ENCODE peak calls at places on chromosome 19, in ten cellular contexts. Q is heart left ventricle, F is endothelial cell of umbilical vein, D is IMR-90, U is Peyer's patch, I is body of pancreas, T is breast epithelium, P is A549, Z is tibial nerve, K is NB4. X is an unnamed sample.

GRCh38 chr19:572891-573825 is 762 bp downstream of the BSG start:
- DNase-seq in Q (peak), F (peak), D (peak), U (no peak), I (peak), T (peak), P (no peak), Z (no peak), K (peak), X (peak)

GRCh38 chr19:39275578-39275977 is 7.4 kb downstream of the IFNL2 start:
- DNase-seq in Q (no peak), F (no peak), D (no peak), U (no peak), I (no peak), T (no peak), P (no peak), Z (no peak), K (no peak), X (no peak)

GRCh38 chr19:6073858-6074708 is 36.2 kb downstream of the RFX2 start:
- DNase-seq in Q (no peak), F (no peak), D (no peak), U (no peak), I (no peak), T (peak), P (no peak), Z (no peak), K (no peak), X (no peak)

GRCh38 chr19:2923510-2923909 is 21.3 kb downstream of the ZNF77 start:
- DNase-seq in Q (no peak), F (no peak), D (peak), U (no peak), I (peak), T (no peak), P (no peak), Z (no peak), K (no peak), X (no peak)

GRCh38 chr19:58395220-58395978 is at the start of gene RNF225:
- DNase-seq in Q (no peak), F (no peak), D (no peak), U (no peak), I (peak), T (peak), P (no peak), Z (no peak), K (peak), X (no peak)

GRCh38 chr19:1851581-1852293 is 3.5 kb upstream of the REXO1 start:
- DNase-seq in Q (no peak), F (no peak), D (no peak), U (peak), I (no peak), T (no peak), P (no peak), Z (no peak), K (no peak), X (no peak)

GRCh38 chr19:52991484-52991883 is 22.2 kb upstream of the ERVV-1 start:
- DNase-seq in Q (no peak), F (peak), D (peak), U (no peak), I (no peak), T (no peak), P (no peak), Z (no peak), K (no peak), X (no peak)

GRCh38 chr19:55465460-55466245 is 1.1 kb upstream of the C19orf85 start:
- DNase-seq in Q (peak), F (no peak), D (no peak), U (no peak), I (no peak), T (no peak), P (no peak), Z (no peak), K (no peak), X (no peak)

GRCh38 chr19:55228015-55228391 is 560 bp downstream of the TMEM86B start:
- DNase-seq in Q (peak), F (no peak), D (no peak), U (no peak), I (no peak), T (no peak), P (no peak), Z (no peak), K (no peak), X (no peak)

GRCh38 chr19:11079999-11080398 is 9.3 kb upstream of the LDLR start:
- DNase-seq in Q (no peak), F (no peak), D (no peak), U (no peak), I (no peak), T (no peak), P (no peak), Z (no peak), K (no peak), X (no peak)

GRCh38 chr19:16442386-16443276 is 29.1 kb downstream of the EPS15L1 start:
- DNase-seq in Q (peak), F (peak), D (no peak), U (no peak), I (no peak), T (no peak), P (no peak), Z (no peak), K (no peak), X (no peak)

GRCh38 chr19:55616395-55616875 is 7.9 kb downstream of the ZNF784 start:
- DNase-seq in Q (no peak), F (no peak), D (no peak), U (no peak), I (no peak), T (no peak), P (no peak), Z (no peak), K (no peak), X (no peak)

GRCh38 chr19:39937094-39937493 is 2.7 kb upstream of the FCGBP start:
- DNase-seq in Q (no peak), F (no peak), D (no peak), U (no peak), I (no peak), T (no peak), P (no peak), Z (no peak), K (peak), X (no peak)

GRCh38 chr19:7471696-7472620 is 16.9 kb downstream of the PEX11G start:
- DNase-seq in Q (no peak), F (no peak), D (no peak), U (no peak), I (no peak), T (no peak), P (no peak), Z (no peak), K (peak), X (no peak)

GRCh38 chr19:17470204-17470841 is at the start of gene SLC27A1:
- DNase-seq in Q (peak), F (peak), D (peak), U (peak), I (peak), T (peak), P (peak), Z (peak), K (peak), X (peak)

GRCh38 chr19:6777434-6777833 is 4.9 kb downstream of the VAV1 start:
- DNase-seq in Q (no peak), F (no peak), D (no peak), U (no peak), I (no peak), T (no peak), P (no peak), Z (no peak), K (no peak), X (no peak)

GRCh38 chr19:23313196-23313595 is 63.0 kb upstream of the ZNF724 start:
- DNase-seq in Q (no peak), F (no peak), D (no peak), U (no peak), I (no peak), T (no peak), P (no peak), Z (no peak), K (no peak), X (no peak)

GRCh38 chr19:45391346-45391745 is 13.5 kb downstream of the PPP1R13L start:
- DNase-seq in Q (no peak), F (no peak), D (peak), U (no peak), I (no peak), T (no peak), P (no peak), Z (no peak), K (peak), X (no peak)

GRCh38 chr19:18229915-18230314 is 3.7 kb upstream of the PDE4C start:
- DNase-seq in Q (no peak), F (no peak), D (no peak), U (no peak), I (no peak), T (no peak), P (no peak), Z (no peak), K (no peak), X (no peak)

GRCh38 chr19:2303209-2303798 is 4.7 kb downstream of the LINGO3 start:
- DNase-seq in Q (no peak), F (no peak), D (no peak), U (no peak), I (no peak), T (no peak), P (no peak), Z (no peak), K (no peak), X (no peak)

GRCh38 chr19:18450021-18450933 is 12.3 kb upstream of the ISYNA1 start:
- DNase-seq in Q (no peak), F (no peak), D (no peak), U (no peak), I (no peak), T (no peak), P (no peak), Z (no peak), K (no peak), X (no peak)

GRCh38 chr19:47507924-47508553 is 6.8 kb downstream of the NAPA start:
- DNase-seq in Q (no peak), F (no peak), D (no peak), U (no peak), I (no peak), T (no peak), P (no peak), Z (no peak), K (no peak), X (no peak)

GRCh38 chr19:18058208-18059009 is 28.3 kb downstream of the IL12RB1 start:
- DNase-seq in Q (peak), F (peak), D (peak), U (peak), I (peak), T (peak), P (peak), Z (peak), K (peak), X (peak)

GRCh38 chr19:35776102-35776788 is 881 bp downstream of the ARHGAP33 start:
- DNase-seq in Q (no peak), F (no peak), D (no peak), U (no peak), I (no peak), T (no peak), P (no peak), Z (no peak), K (no peak), X (no peak)

GRCh38 chr19:35775298-35776101 is at the start of gene ARHGAP33:
- DNase-seq in Q (peak), F (peak), D (peak), U (peak), I (peak), T (peak), P (peak), Z (peak), K (peak), X (peak)

GRCh38 chr19:35774274-35775045 is 904 bp upstream of the ARHGAP33 start:
- DNase-seq in Q (no peak), F (no peak), D (no peak), U (no peak), I (no peak), T (no peak), P (peak), Z (no peak), K (no peak), X (no peak)

GRCh38 chr19:35775046-35775297 is 392 bp upstream of the ARHGAP33 start:
- DNase-seq in Q (no peak), F (no peak), D (no peak), U (no peak), I (no peak), T (no peak), P (no peak), Z (no peak), K (no peak), X (no peak)

DNA sequence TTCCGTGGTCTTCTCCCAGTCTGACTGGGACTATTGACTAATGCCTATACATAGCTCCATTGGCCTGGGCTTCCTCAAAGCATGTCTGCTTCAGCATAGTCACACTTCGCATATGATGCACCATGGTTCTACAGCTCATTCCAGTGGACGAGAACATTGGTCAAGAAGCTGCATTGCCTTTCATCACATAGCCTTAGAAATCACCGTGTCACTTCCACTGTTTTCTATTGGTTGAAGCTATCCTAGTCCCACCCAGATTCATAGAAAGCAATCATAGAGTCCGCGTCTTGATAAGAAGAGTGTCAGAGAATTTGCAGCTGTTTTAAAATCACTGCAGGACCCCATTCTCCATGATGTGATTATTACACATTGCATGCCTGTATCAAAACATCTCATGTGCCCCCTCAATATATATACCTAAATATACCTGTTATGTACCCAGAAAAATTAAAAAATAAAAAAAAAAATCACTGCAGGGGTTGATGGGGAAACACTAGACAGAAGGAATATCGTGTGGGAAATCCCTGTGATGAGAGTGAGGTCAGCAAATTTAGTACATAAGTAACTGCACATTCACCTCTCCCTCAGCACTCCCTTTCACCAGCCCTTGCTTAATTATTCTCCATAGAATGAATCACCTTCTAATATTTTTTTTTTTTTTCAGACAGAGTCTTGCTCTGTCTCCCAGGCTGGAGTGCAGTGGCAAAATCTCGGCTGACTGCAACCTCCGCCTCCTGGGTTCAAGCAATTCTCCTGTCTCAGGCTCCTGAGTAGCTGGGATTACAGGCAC is 2.1 kb upstream of the ARHGAP33 start:
- DNase-seq in Q (no peak), F (no peak), D (peak), U (no peak), I (no peak), T (no peak), P (peak), Z (no peak), K (no peak), X (no peak)
- TF ChIP-seq POLR2A in Q (no peak), F (no peak), D (no peak), U (no peak), I (no peak), T (no peak), P (no peak), Z (no peak), K (no peak), X (no peak)

GRCh38 chr19:29988351-29988750 is 46.3 kb downstream of the URI1 start:
- DNase-seq in Q (no peak), F (no peak), D (no peak), U (no peak), I (no peak), T (no peak), P (no peak), Z (no peak), K (no peak), X (no peak)

DNA sequence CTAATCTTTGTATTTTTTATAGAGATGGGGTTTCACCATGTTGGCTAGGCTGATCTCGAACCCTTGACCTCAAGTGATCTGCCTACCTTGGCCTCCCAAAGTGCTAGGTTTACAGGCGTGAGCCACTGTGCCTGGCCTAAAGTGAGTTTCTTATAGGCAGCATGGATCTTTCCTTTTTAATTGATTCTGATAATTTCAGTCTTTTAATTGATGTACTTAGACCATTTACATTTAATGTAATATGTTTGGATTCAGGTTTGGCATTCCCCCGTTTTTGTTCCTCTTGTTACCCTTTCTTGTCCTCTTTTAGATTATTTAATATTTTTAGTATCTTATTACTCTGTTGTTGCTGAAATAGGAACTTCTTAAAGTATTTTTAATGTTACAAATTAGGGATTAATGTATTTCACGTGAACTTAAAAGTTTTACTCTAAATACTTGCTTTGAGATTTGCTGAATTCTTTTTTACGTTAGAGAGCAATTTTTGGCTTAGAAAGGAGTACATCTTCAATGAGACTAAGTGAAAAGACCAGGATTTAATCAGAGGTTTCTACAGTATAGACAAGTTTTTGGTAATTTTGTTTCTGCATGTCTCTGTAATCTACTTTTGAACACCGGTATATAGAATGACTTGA is 50.3 kb downstream of the URI1 start:
- DNase-seq in Q (no peak), F (no peak), D (no peak), U (no peak), I (no peak), T (no peak), P (no peak), Z (no peak), K (no peak), X (no peak)
- TF ChIP-seq CTCF in Q (no peak), F (no peak), D (no peak), U (no peak), I (no peak), T (no peak), P (no peak), Z (no peak), K (no peak), X (no peak)

DNA sequence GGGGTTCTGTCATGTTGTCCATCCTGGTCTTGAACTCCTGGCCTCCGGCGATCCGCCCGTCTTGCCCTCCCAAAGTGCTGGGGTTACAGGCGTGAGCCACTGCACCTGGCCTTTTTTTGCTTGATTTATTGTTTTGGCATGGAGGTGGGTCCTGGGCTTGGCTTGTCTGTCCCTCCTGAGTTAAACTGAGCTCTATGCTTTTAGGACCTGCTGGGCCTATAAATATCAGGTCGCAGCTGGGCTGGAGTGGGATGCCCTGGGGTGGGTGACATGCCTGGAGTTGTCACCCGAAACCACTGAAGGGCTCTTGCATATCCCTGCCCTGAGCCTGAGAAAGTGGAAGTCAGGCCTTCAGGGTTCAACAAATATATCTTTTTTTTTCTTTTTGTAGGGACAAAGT is 5.5 kb downstream of the ARRDC5 start:
- DNase-seq in Q (no peak), F (no peak), D (no peak), U (no peak), I (no peak), T (no peak), P (no peak), Z (no peak), K (peak), X (no peak)
- H3K4me3 ChIP-seq in Q (no peak), F (no peak), D (no peak), U (no peak), I (no peak), T (no peak), P (no peak), Z (no peak), K (no peak), X (no peak)

GRCh38 chr19:49361438-49362047 is 673 bp downstream of the TEAD2 start:
- DNase-seq in Q (peak), F (peak), D (peak), U (peak), I (peak), T (peak), P (peak), Z (peak), K (no peak), X (peak)
- TF ChIP-seq POLR2A in Q (peak), F (peak), D (peak), U (no peak), I (no peak), T (no peak), P (no peak), Z (peak), K (no peak), X (no peak)

GRCh38 chr19:13057147-13057572 is 45.5 kb downstream of the LYL1 start:
- DNase-seq in Q (no peak), F (peak), D (no peak), U (no peak), I (no peak), T (no peak), P (no peak), Z (no peak), K (no peak), X (no peak)

GRCh38 chr19:13060964-13061927 is 41.4 kb downstream of the LYL1 start:
- DNase-seq in Q (peak), F (peak), D (peak), U (peak), I (peak), T (peak), P (peak), Z (peak), K (peak), X (peak)

GRCh38 chr19:13057744-13058143 is 44.9 kb downstream of the LYL1 start:
- DNase-seq in Q (no peak), F (peak), D (peak), U (no peak), I (no peak), T (no peak), P (no peak), Z (no peak), K (no peak), X (no peak)

GRCh38 chr19:13060233-13060963 is 42.3 kb downstream of the LYL1 start:
- DNase-seq in Q (peak), F (no peak), D (no peak), U (no peak), I (no peak), T (no peak), P (no peak), Z (no peak), K (peak), X (no peak)

GRCh38 chr19:13058951-13059660 is 43.6 kb downstream of the LYL1 start:
- DNase-seq in Q (no peak), F (no peak), D (no peak), U (no peak), I (no peak), T (no peak), P (no peak), Z (peak), K (no peak), X (no peak)
- TF ChIP-seq CTCF in Q (peak), F (no peak), D (no peak), U (no peak), I (no peak), T (peak), P (no peak), Z (no peak), K (no peak), X (no peak)

X was measured in lower leg skin.